ENCODE peak calls at places on chromosomes 4 and X, in four cellular contexts. A, O, P and E are unnamed samples.

GRCh38 chr4:1205641-1206298 is 33.4 kb upstream of the SPON2 start:
- DNase-seq in A (no peak), O (no peak), P (no peak), E (no peak)

GRCh38 chr4:107255596-107255995 is 219.5 kb upstream of the DKK2 start:
- DNase-seq in A (peak; percentile 27), O (peak; percentile 61), P (no peak), E (no peak)

GRCh38 chrX:30577362-30577961 is at the start of gene TASL:
- DNase-seq in A (no peak), O (no peak), P (no peak), E (no peak)

GRCh38 chr4:123505077-123505456 is 108.5 kb downstream of the SPRY1 start:
- DNase-seq in A (peak; percentile 60), O (peak; percentile 42), P (peak; percentile 27), E (no peak)

GRCh38 chr4:110139815-110140214 is 58.6 kb downstream of the ELOVL6 start:
- DNase-seq in A (no peak), O (no peak), P (peak; percentile 21), E (no peak)

GRCh38 chr4:10115657-10116624 is 658 bp downstream of the WDR1 start:
- DNase-seq in A (peak; percentile 46), O (peak; percentile 52), P (peak; percentile 56), E (no peak)

GRCh38 chr4:31045724-31046318 is 325.7 kb downstream of the PCDH7 start:
- DNase-seq in A (peak; percentile 37), O (peak; percentile 15), P (no peak), E (no peak)

GRCh38 chrX:15465896-15466651 is 27.1 kb downstream of the PIR start:
- DNase-seq in A (peak; percentile 52), O (no peak), P (peak; percentile 39), E (no peak)

GRCh38 chrX:107752037-107752436 is 23.6 kb downstream of the TSC22D3 start:
- DNase-seq in A (no peak), O (no peak), P (no peak), E (no peak)

GRCh38 chr4:188455353-188455752 is 316.1 kb downstream of the TRIML1 start:
- DNase-seq in A (peak; percentile 25), O (no peak), P (no peak), E (no peak)

GRCh38 chrX:71195959-71196727 is 26.9 kb upstream of the GJB1 start:
- DNase-seq in A (no peak), O (no peak), P (no peak), E (no peak)

GRCh38 chr4:8110071-8110986 is 48.3 kb downstream of the ABLIM2 start:
- DNase-seq in A (peak; percentile 21), O (peak; percentile 30), P (peak; percentile 75), E (no peak)

GRCh38 chr4:74671074-74671698 is 123.1 kb downstream of the BTC start:
- DNase-seq in A (peak; percentile 88), O (peak; percentile 55), P (peak; percentile 68), E (no peak)

GRCh38 chr4:88722828-88723227 is 25.2 kb upstream of the NAP1L5 start:
- DNase-seq in A (no peak), O (no peak), P (no peak), E (no peak)

GRCh38 chrX:48003367-48003757 is 427 bp downstream of the ZNF182 start:
- DNase-seq in A (no peak), O (no peak), P (peak; percentile 4), E (no peak)

GRCh38 chrX:104432321-104432720 is 133.7 kb upstream of the IL1RAPL2 start:
- DNase-seq in A (no peak), O (no peak), P (no peak), E (no peak)

GRCh38 chr4:128061566-128062536 is 739 bp downstream of the LARP1B start:
- DNase-seq in A (peak; percentile 42), O (peak; percentile 53), P (peak; percentile 75), E (no peak)

GRCh38 chrX:45889471-45889870 is 655.8 kb downstream of the ZNF674 start:
- DNase-seq in A (no peak), O (peak; percentile 69), P (no peak), E (no peak)

GRCh38 chrX:10633722-10634121 is 13.3 kb upstream of the MID1 start:
- DNase-seq in A (peak; percentile 78), O (peak; percentile 94), P (no peak), E (peak; percentile 65)

GRCh38 chr4:38313999-38314561 is 349.9 kb upstream of the KLF3 start:
- DNase-seq in A (peak; percentile 65), O (peak; percentile 65), P (no peak), E (peak; percentile 68)

GRCh38 chr4:161160718-161161117 is 1003.1 kb downstream of the FSTL5 start:
- DNase-seq in A (no peak), O (no peak), P (peak; percentile 19), E (no peak)

GRCh38 chr4:56261027-56261426 is 126.3 kb downstream of the AASDH start:
- DNase-seq in A (no peak), O (no peak), P (no peak), E (no peak)

GRCh38 chr4:184039963-184040383 is 134.9 kb downstream of the STOX2 start:
- DNase-seq in A (peak; percentile 0), O (no peak), P (peak; percentile 67), E (no peak)

GRCh38 chrX:153731845-153732215 is 7.2 kb downstream of the ABCD1 start:
- DNase-seq in A (no peak), O (no peak), P (no peak), E (no peak)

GRCh38 chrX:9688833-9689232 is 76.8 kb downstream of the GPR143 start:
- DNase-seq in A (no peak), O (no peak), P (no peak), E (no peak)

GRCh38 chr4:147589586-147589985 is 27.6 kb upstream of the TMEM184C start:
- DNase-seq in A (peak; percentile 26), O (no peak), P (no peak), E (no peak)

GRCh38 chr4:17494258-17494657 is 17.6 kb downstream of the QDPR start:
- DNase-seq in A (peak; percentile 67), O (peak; percentile 83), P (no peak), E (peak; percentile 88)

GRCh38 chr4:159398236-159398638 is 295.4 kb downstream of the RAPGEF2 start:
- DNase-seq in A (peak; percentile 24), O (peak; percentile 68), P (no peak), E (no peak)
- TF ChIP-seq CTCF in A (peak; percentile 10), O (no peak), P (no peak), E (no peak)

DNA sequence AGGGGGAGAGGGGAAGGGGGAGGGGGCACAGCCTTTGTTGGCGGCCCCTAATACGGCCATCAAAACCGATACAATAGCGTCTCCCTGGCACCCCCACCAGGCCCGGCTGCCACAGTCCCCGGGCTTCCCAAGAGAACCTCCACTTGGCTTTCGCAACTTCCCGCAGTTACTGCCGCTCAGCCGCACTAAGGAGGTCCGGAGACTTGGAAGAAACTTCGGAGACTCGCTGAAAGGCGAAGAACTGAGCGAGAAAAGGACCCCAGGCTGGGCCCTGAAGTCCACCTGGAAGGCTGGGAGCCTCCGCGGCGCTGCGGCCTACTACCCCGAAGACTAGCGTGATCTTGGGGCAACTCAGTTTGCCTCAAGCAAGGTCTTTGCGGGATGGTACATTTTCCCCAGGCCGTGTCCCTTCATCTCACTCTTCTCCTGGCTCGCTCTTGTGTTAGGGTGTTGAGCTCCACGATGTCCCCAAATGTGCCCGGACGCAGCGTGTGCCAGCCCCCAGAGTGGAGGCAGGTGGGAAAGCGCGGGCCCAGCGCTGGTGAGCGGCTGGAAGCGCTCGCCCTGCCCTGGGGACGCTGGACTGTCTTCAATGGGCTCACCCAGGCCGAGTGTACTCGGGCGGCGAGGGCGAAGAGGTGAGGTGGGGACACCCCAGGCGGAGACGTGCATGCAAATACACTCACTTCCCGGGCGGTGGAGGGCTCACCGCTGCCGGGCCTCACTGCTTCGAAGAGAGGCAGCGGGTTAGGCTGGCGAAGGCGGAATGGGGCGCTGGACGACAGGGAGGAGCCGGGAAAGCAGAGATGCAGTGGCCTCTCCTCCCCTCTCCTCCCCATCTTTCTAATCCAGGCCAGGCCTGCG is 2.5 kb downstream of the NKX6-1 start:
- DNase-seq in A (peak; percentile 12), O (no peak), P (peak; percentile 77), E (no peak)
- H3K4me3 ChIP-seq in A (no peak overlapping the region), O (no peak overlapping the region), P (peak overlapping the region; percentile 60), E (no peak overlapping the region)

GRCh38 chr4:92953462-92953861 is 649.7 kb downstream of the GRID2 start:
- DNase-seq in A (no peak), O (no peak), P (no peak), E (no peak)
- TF ChIP-seq CTCF in A (no peak), O (no peak), P (no peak), E (no peak)

GRCh38 chrX:149898554-149898953 is 17.6 kb downstream of the MAGEA8 start:
- DNase-seq in A (no peak), O (no peak), P (no peak), E (no peak)

GRCh38 chrX:149909324-149910177 is 19.8 kb upstream of the HSFX4 start:
- DNase-seq in A (no peak), O (no peak), P (no peak), E (no peak)

GRCh38 chrX:149908308-149908707 is 21.1 kb upstream of the HSFX4 start:
- DNase-seq in A (no peak), O (no peak), P (no peak), E (no peak)

GRCh38 chrX:149908727-149909126 is 20.6 kb upstream of the HSFX4 start:
- DNase-seq in A (no peak), O (no peak), P (no peak), E (no peak)

GRCh38 chrX:149903889-149904748 is 23.1 kb downstream of the MAGEA8 start:
- DNase-seq in A (peak; percentile 24), O (peak; percentile 1), P (no peak), E (no peak)
- H3K4me3 ChIP-seq in A (no peak overlapping the region), O (no peak overlapping the region), P (no peak overlapping the region), E (no peak overlapping the region)

GRCh38 chr4:47122592-47123291 is 91.4 kb downstream of the GABRB1 start:
- DNase-seq in A (peak; percentile 85), O (peak; percentile 70), P (peak; percentile 79), E (peak; percentile 19)
- TF ChIP-seq CTCF in A (peak; percentile 85), O (peak; percentile 96), P (peak; percentile 93), E (peak; percentile 94)

DNA sequence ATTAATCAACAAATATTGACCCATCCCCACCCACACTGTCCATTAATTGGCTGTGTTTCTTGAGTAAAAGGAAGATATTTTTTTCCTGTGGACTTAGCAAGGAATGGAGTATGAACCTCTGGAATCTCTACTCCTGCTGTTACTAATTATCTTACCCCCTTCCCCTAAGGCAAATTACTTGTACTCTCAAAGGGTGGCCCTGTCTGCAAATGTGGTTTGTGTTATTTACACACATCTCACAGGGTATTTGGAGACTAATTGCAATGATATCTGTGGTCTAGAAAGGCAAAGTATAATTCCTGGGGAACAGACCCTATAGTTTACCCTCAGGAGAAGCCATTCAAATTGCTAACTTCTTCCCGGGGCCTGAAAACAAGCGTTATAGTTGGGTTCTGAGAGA is 133.0 kb upstream of the RASGEF1B start:
- DNase-seq in A (no peak), O (no peak), P (no peak), E (no peak)
- H3K4me3 ChIP-seq in A (no peak overlapping the region), O (no peak overlapping the region), P (no peak overlapping the region), E (no peak overlapping the region)